ENCODE peak calls at places on chromosomes 6 and 20, in five cellular contexts. B is small intestine, L is prostate gland, C is heart left ventricle, U is HCT116. W is an unnamed sample. For H3K4me1, the result is how much of the 10 kb centered on the place peaks cover.

GRCh38 chr6:16706029-16706428 is 55.2 kb downstream of the ATXN1 start:
- DNase-seq in B (peak), C (no peak), L (no peak), U (no peak), W (no peak)

GRCh38 chr6:5084787-5085637 is at the start of gene PPP1R3G:
- DNase-seq in L (peak), U (no peak), B (peak), C (peak), W (peak)

GRCh38 chr6:19325335-19325789 is 511.8 kb upstream of the ID4 start:
- DNase-seq in B (no peak), L (peak), U (no peak), C (no peak), W (no peak)

GRCh38 chr20:2984956-2985661 is 58.3 kb upstream of the GNRH2 start:
- DNase-seq in C (peak), L (no peak), U (no peak), B (no peak), W (no peak)

GRCh38 chr6:80605165-80605989 is 498.9 kb downstream of the BCKDHB start:
- DNase-seq in L (no peak), C (no peak), U (peak), B (peak), W (no peak)

GRCh38 chr6:117267766-117268534 is 2.6 kb downstream of the VGLL2 start:
- DNase-seq in B (no peak), C (no peak), U (no peak), L (no peak), W (no peak)

GRCh38 chr6:77034161-77034560 is 429.1 kb downstream of the HTR1B start:
- DNase-seq in C (no peak), B (no peak), U (no peak), L (no peak), W (no peak)

GRCh38 chr6:2839195-2839981 is 2.3 kb downstream of the SERPINB1 start:
- DNase-seq in C (no peak), B (peak), L (no peak), U (peak), W (peak)

GRCh38 chr6:147508073-147508870 is at the start of gene SAMD5:
- DNase-seq in C (peak), L (peak), U (peak), B (peak), W (peak)

GRCh38 chr6:13398421-13398994 is 70.2 kb upstream of the TBC1D7 start:
- DNase-seq in U (no peak), C (no peak), L (no peak), B (no peak), W (no peak)
- H3K4me1 ChIP-seq in U (under half), C (under half), L (under half), B (under half), W (under half)

GRCh38 chr20:32796383-32797159 is 23.2 kb upstream of the MAPRE1 start:
- DNase-seq in U (no peak), C (no peak), L (no peak), B (no peak), W (no peak)
- H3K4me1 ChIP-seq in U (under half), C (under half), L (under half), B (under half), W (under half)

GRCh38 chr20:37774143-37774542 is 80.3 kb downstream of the CTNNBL1 start:
- DNase-seq in U (no peak), B (no peak), L (no peak), C (no peak), W (no peak)

GRCh38 chr20:37775200-37775599 is 81.4 kb downstream of the CTNNBL1 start:
- DNase-seq in B (no peak), L (no peak), C (no peak), U (no peak), W (no peak)

GRCh38 chr20:37776049-37776448 is 82.2 kb downstream of the CTNNBL1 start:
- DNase-seq in L (no peak), C (no peak), U (no peak), B (no peak), W (no peak)

GRCh38 chr20:37777012-37777411 is 83.2 kb downstream of the CTNNBL1 start:
- DNase-seq in B (no peak), U (no peak), L (no peak), C (no peak), W (no peak)

DNA sequence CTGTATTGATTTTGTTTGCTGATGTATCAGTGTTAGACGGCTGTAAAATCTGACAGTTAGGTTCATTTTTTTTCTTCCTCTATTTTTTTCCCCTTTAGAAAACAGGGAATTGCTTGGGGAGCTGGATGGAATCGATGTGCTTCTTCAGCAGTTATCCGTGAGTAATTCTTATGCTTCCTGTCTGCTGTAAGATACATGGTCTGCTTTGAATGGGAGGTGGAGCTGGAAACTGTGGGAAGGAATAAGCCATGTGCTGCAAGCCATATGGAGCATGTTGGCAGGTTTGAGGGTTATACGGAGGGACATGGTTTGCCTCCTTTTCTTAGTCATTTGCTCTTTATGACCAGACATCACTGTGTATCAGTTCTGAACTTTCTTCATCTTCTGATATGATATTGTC is 83.7 kb downstream of the CTNNBL1 start:
- DNase-seq in L (no peak), C (no peak), U (no peak), B (no peak), W (no peak)
- H3K4me1 ChIP-seq in L (under half), C (under half), U (under half), B (under half), W (under half)

DNA sequence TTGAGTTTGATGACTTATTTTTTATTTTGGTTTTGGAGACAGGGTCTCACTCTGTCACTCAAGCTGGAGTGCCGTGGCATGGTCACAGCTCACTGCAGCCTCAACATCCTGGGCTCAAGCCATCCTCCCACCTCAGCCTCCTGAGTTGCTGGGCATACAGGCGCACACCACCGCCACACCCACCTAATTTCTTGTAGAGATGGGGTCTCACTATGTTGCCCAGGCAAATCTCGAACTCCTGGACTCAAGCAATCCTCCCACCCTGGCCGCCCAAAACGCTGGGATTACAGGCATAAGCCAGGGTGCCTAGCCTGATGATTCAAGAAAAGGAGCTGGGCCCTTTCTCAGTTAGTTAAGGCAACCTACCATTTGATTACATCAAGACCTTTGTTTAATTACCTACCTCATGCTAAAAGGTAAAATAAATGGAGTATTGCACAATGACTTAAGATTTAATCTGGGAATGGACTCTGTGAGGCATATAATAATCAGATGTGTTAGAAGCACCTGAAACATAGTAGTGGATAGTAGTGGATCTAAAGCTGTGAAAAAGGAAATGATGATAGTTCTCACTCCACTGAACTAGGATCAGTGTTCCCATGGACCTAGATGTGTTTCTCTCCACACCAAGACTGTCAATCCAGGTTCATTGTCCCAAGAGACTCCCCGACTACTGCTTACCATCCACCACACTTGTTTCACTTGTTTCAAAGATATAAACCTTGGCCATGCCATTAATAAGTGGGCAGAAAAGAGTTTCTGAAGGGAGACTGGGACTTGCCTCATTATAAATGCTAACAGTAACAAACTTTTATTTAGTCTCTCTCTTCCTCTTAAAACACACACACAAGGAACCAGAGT is 2.1 kb downstream of the TNFRSF21 start:
- DNase-seq in B (peak), C (no peak), L (no peak), U (no peak), W (no peak)
- H3K4me1 ChIP-seq in B (under half), C (under half), L (under half), U (under half), W (under half)

GRCh38 chr20:63896136-63896890 is 1.4 kb downstream of the DNAJC5 start:
- DNase-seq in C (peak), U (no peak), L (no peak), B (peak), W (peak)

GRCh38 chr20:63895886-63896135 is 885 bp downstream of the DNAJC5 start:
- DNase-seq in C (no peak), L (no peak), B (no peak), U (no peak), W (no peak)

GRCh38 chr20:63895202-63895885 is 418 bp downstream of the DNAJC5 start:
- DNase-seq in B (no peak), U (no peak), L (no peak), C (no peak), W (no peak)

GRCh38 chr20:63893999-63894357 is 948 bp upstream of the DNAJC5 start:
- DNase-seq in B (no peak), L (no peak), C (no peak), U (no peak), W (no peak)

GRCh38 chr20:63894358-63895201 is at the start of gene DNAJC5:
- DNase-seq in U (peak), L (peak), C (peak), B (peak), W (peak)
- H3K4me1 ChIP-seq in U (under half), L (under half), C (under half), B (under half), W (under half)

DNA sequence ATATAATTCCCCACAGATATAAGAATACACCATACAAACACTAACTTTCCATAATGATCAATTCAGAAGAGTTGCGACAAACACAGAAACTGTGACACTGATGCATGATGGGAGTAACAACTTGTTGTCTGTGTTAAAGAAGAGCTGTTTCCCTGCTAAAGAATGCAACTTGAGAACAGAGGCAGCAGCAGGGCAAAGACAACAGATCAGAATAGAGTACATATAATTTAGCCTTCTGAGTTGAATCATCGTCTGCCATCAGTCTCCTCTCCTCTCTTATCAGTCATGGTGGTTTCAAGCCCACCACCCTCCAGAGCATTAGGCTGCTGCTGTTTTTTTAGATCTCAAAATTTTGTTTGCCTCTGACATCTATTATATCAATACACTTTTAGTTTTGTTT is 280.4 kb downstream of the UBE3D start:
- DNase-seq in U (no peak), B (no peak), L (no peak), C (no peak), W (no peak)
- H3K4me1 ChIP-seq in U (under half), B (under half), L (under half), C (under half), W (under half)

DNA sequence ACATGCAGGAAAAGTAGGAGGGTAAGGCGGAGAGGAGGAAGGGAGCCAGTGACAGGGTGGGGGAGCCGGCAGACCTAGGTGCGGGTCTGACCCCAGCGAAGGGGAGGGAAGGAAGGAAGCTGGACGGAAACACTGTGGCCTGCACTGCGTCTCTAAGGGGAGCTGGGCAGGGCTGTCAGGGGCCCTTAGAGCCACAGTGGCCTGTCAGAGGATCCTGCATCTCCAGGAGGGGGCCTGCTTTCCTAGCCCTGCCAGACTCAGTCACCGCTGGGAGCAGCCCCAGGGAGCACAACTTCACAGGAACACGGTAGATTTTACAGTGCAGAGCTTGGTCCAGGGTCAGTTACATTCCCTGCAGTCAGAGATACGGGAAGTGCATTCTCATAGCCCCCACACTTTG is 118.2 kb downstream of the PACRG start:
- DNase-seq in L (no peak), B (no peak), U (no peak), C (no peak), W (no peak)
- H3K4me1 ChIP-seq in L (under half), B (under half), U (under half), C (under half), W (under half)

GRCh38 chr6:163413345-163414116 is 987 bp upstream of the QKI start:
- DNase-seq in L (peak), U (peak), C (peak), B (peak), W (peak)

GRCh38 chr6:163413054-163413344 is 1.5 kb upstream of the QKI start:
- DNase-seq in B (no peak), U (no peak), C (no peak), L (no peak), W (no peak)

GRCh38 chr6:163414117-163414366 is 476 bp upstream of the QKI start:
- DNase-seq in B (no peak), C (no peak), U (no peak), L (no peak), W (no peak)

GRCh38 chr6:163414367-163415175 is at the start of gene QKI:
- DNase-seq in U (no peak), C (peak), B (peak), L (peak), W (peak)

DNA sequence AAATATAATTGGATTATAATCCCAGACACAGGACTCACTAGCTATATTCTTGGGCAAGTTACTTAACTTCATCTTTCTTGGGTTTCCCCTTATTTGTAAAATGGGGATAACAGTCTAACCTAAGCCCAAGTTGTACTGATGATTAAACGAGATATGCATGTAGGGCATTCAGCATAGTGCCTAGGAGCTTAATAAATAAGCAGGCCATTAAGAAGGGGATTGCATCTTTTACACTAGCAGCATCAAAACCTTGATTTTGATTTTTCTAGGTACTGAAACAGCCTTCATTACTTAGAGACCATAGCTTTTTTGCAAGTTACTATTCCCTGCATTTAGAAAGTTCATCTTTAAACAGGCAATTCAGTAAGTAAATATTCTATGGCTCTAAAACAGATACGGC is 2.2 kb upstream of the QKI start:
- DNase-seq in L (no peak), U (no peak), C (no peak), B (no peak), W (no peak)
- H3K4me1 ChIP-seq in L (under half), U (under half), C (under half), B (under half), W (under half)

GRCh38 chr6:12296604-12297003 is 6.4 kb downstream of the EDN1 start:
- DNase-seq in U (no peak), L (no peak), B (no peak), C (no peak), W (no peak)

GRCh38 chr6:12296255-12296573 is 6.1 kb downstream of the EDN1 start:
- DNase-seq in L (no peak), U (no peak), B (peak), C (no peak), W (peak)

GRCh38 chr6:12293931-12294800 is 4.0 kb downstream of the EDN1 start:
- DNase-seq in B (no peak), C (no peak), L (peak), U (no peak), W (no peak)

GRCh38 chr6:12294851-12295536 is 4.8 kb downstream of the EDN1 start:
- DNase-seq in C (no peak), L (no peak), U (no peak), B (no peak), W (no peak)

DNA sequence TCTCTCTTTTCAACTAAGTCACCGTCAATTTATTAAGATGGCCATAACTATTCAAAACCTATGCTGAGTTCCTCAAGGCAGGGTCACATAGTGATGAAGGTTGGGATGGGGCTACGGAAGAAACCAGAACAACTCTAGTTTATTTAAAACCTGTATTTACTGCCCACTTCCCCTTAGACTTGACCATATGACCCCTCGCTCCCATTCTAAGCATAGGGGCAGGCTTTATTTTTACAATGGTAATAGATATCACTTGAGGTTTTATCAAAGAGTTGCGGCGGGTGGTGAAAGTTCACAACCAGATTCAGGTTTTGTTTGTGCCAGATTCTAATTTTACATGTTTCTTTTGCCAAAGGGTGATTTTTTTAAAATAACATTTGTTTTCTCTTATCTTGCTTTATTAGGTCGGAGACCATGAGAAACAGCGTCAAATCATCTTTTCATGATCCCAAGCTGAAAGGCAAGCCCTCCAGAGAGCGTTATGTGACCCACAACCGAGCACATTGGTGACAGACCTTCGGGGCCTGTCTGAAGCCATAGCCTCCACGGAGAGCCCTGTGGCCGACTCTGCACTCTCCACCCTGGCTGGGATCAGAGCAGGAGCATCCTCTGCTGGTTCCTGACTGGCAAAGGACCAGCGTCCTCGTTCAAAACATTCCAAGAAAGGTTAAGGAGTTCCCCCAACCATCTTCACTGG is 5.5 kb downstream of the EDN1 start:
- DNase-seq in C (no peak), U (no peak), B (no peak), L (no peak), W (no peak)
- H3K4me1 ChIP-seq in C (under half), U (under half), B (under half), L (under half), W (under half)

W was measured in transverse colon.